ENCODE peak calls at places on chromosomes 13 and 19, in nine cellular contexts. J, G, T, K, W, L, D, Y and P are unnamed samples. For H3K4me1, the result is how much of the 10 kb centered on the place peaks cover.

GRCh38 chr13:53143757-53144320 is 115.2 kb downstream of the OLFM4 start:
- DNase-seq in L (no peak), G (no peak), T (no peak), J (no peak), D (no peak), Y (no peak), W (no peak), K (no peak), P (no peak)

GRCh38 chr13:106296723-106297122 is 238.7 kb downstream of the EFNB2 start:
- DNase-seq in J (no peak), G (peak), W (no peak), T (no peak), K (no peak), D (no peak), Y (no peak), L (no peak), P (no peak)

GRCh38 chr13:20503088-20504083 is 22.3 kb downstream of the CRYL1 start:
- DNase-seq in D (no peak), T (no peak), K (no peak), G (no peak), Y (no peak), L (no peak), J (peak), W (no peak), P (no peak)

GRCh38 chr13:77872995-77873394 is 45.6 kb downstream of the EDNRB start:
- DNase-seq in D (no peak), K (no peak), J (no peak), Y (no peak), W (no peak), L (no peak), G (no peak), T (no peak), P (no peak)

GRCh38 chr19:45271709-45272108 is 20.6 kb downstream of the MARK4 start:
- DNase-seq in Y (no peak), G (no peak), T (no peak), J (no peak), L (no peak), K (no peak), D (no peak), W (no peak), P (no peak)

GRCh38 chr13:60261432-60262351 is 98.0 kb upstream of the DIAPH3 start:
- DNase-seq in G (no peak), W (no peak), D (no peak), L (peak), J (no peak), Y (no peak), T (no peak), K (peak), P (no peak)

GRCh38 chr13:97435794-97436193 is 1.8 kb downstream of the RAP2A start:
- DNase-seq in D (no peak), K (no peak), Y (no peak), L (no peak), W (no peak), J (no peak), T (no peak), G (no peak), P (no peak)

GRCh38 chr13:31242935-31243334 is 43.2 kb downstream of the B3GLCT start:
- DNase-seq in D (no peak), G (no peak), K (no peak), J (no peak), T (no peak), W (no peak), L (no peak), Y (no peak), P (no peak)

GRCh38 chr19:44817725-44818469 is 9.0 kb downstream of the BCAM start:
- DNase-seq in Y (no peak), K (no peak), D (no peak), J (no peak), T (no peak), W (no peak), G (no peak), L (no peak), P (no peak)

GRCh38 chr19:58498316-58499020 is 13.3 kb downstream of the SLC27A5 start:
- DNase-seq in D (no peak), W (no peak), L (no peak), G (no peak), J (no peak), T (peak), K (no peak), Y (peak), P (no peak)

GRCh38 chr13:94683426-94683825 is 28.9 kb downstream of the SOX21 start:
- DNase-seq in K (no peak), W (no peak), Y (no peak), T (no peak), L (no peak), J (no peak), G (no peak), D (no peak), P (no peak)

GRCh38 chr13:29908917-29909755 is 58.7 kb upstream of the UBL3 start:
- DNase-seq in J (no peak), Y (no peak), K (no peak), L (no peak), W (no peak), G (no peak), T (no peak), D (no peak), P (no peak)

GRCh38 chr19:3137139-3137538 is 1.3 kb downstream of the GNA15 start:
- DNase-seq in W (no peak), T (no peak), D (no peak), Y (no peak), K (no peak), L (no peak), G (no peak), J (peak), P (no peak)

GRCh38 chr13:56886398-56886797 is 254.3 kb upstream of the PRR20A start:
- DNase-seq in T (no peak), Y (no peak), K (no peak), J (no peak), D (no peak), G (no peak), L (no peak), W (no peak), P (no peak)

GRCh38 chr13:97387487-97388353 is 46.2 kb upstream of the RAP2A start:
- DNase-seq in K (no peak), T (no peak), G (no peak), W (no peak), D (no peak), J (no peak), L (no peak), Y (no peak), P (no peak)

GRCh38 chr19:41689993-41690800 is 2.1 kb upstream of the CEACAM7 start:
- DNase-seq in L (no peak), T (no peak), G (no peak), Y (no peak), K (no peak), W (no peak), D (no peak), J (no peak), P (no peak)

GRCh38 chr13:99312493-99312883 is 5.3 kb upstream of the GPR183 start:
- DNase-seq in D (no peak), J (peak), W (peak), L (no peak), G (peak), T (peak), Y (peak), K (no peak), P (peak)

GRCh38 chr13:45194081-45194939 is 6.5 kb downstream of the KCTD4 start:
- DNase-seq in L (no peak), D (no peak), K (peak), G (peak), Y (no peak), J (peak), T (peak), W (no peak), P (no peak)

GRCh38 chr13:49539746-49540145 is 44.0 kb downstream of the PHF11 start:
- DNase-seq in J (no peak), Y (no peak), W (no peak), D (no peak), K (no peak), L (no peak), G (no peak), T (no peak), P (no peak)

GRCh38 chr13:58343081-58343480 is 711.5 kb downstream of the PCDH17 start:
- DNase-seq in T (no peak), G (peak), K (no peak), J (no peak), L (no peak), D (no peak), Y (no peak), W (no peak), P (no peak)

GRCh38 chr19:15250635-15250993 is 18.4 kb upstream of the EPHX3 start:
- DNase-seq in D (no peak), G (peak), Y (no peak), J (no peak), K (no peak), L (no peak), T (no peak), W (no peak), P (no peak)

GRCh38 chr19:3801412-3802096 is 15.4 kb upstream of the MATK start:
- DNase-seq in J (peak), K (peak), G (peak), D (no peak), Y (no peak), W (no peak), T (no peak), L (peak), P (no peak)

GRCh38 chr13:114106526-114106925 is 25.9 kb downstream of the RASA3 start:
- DNase-seq in G (no peak), L (no peak), W (no peak), J (no peak), T (peak), K (no peak), D (no peak), Y (no peak), P (no peak)
- H3K4me1 ChIP-seq in G (under half), L (under half), W (under half), J (under half), T (under half), K (under half), D (under half), Y (half or more), P (under half)

GRCh38 chr19:43769256-43769655 is 11.5 kb downstream of the KCNN4 start:
- DNase-seq in Y (peak), D (no peak), T (no peak), J (no peak), W (no peak), L (no peak), G (no peak), K (no peak), P (no peak)
- H3K4me1 ChIP-seq in Y (under half), D (under half), T (under half), J (under half), W (under half), L (under half), G (under half), K (under half), P (under half)

GRCh38 chr19:1495051-1495798 is 4.2 kb downstream of the REEP6 start:
- DNase-seq in K (no peak), T (no peak), W (no peak), L (no peak), G (no peak), Y (no peak), D (no peak), J (no peak), P (no peak)
- H3K4me1 ChIP-seq in K (under half), T (under half), W (under half), L (under half), G (under half), Y (under half), D (under half), J (under half), P (under half)

GRCh38 chr13:47249296-47249695 is 352.4 kb upstream of the HTR2A start:
- DNase-seq in D (no peak), J (no peak), W (no peak), K (no peak), L (no peak), G (no peak), T (no peak), Y (no peak), P (no peak)

GRCh38 chr13:47252627-47253026 is 355.8 kb upstream of the HTR2A start:
- DNase-seq in K (no peak), T (no peak), G (peak), J (no peak), D (no peak), L (no peak), Y (no peak), W (no peak), P (no peak)

GRCh38 chr13:47250141-47250540 is 353.3 kb upstream of the HTR2A start:
- DNase-seq in K (no peak), D (no peak), L (no peak), T (no peak), G (peak), W (no peak), Y (no peak), J (no peak), P (no peak)

GRCh38 chr13:47256618-47257017 is 359.8 kb upstream of the HTR2A start:
- DNase-seq in Y (no peak), K (no peak), J (no peak), W (no peak), D (no peak), T (no peak), G (peak), L (no peak), P (no peak)

GRCh38 chr13:47251771-47252170 is 354.9 kb upstream of the HTR2A start:
- DNase-seq in L (no peak), J (no peak), W (no peak), K (no peak), D (no peak), G (peak), T (no peak), Y (no peak), P (no peak)
- H3K4me1 ChIP-seq in L (under half), J (under half), W (under half), K (under half), D (under half), G (under half), T (under half), Y (under half), P (under half)

DNA sequence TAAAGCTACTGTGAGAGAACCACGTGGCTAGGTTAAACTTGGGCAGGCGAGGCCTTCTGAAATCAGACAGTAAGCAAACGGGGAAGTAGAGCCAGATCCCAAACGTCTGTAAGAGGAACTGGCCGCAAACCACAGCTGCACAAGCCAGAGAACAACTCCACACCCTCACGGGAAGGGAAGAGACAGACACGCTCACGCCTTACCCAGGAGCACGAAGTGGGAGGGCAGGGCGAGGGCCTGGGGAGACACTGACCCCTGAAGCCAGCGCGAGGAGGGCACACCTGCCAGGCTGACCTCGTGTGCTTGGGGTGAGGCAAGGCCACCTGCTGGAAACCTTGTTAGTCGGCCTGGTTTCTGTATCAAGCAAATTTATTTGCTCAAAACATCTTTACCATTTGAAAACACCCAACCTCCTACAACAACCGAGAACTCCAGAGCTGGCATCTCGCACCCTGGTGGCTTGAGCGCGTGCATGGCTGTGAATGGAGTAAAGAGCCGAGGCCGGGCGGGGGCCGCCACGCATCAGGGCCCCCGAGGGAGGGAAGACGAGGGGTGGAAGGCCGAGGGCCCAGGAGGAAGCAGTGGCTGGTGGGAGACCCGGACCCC is 7.3 kb downstream of the POLR2E start:
- DNase-seq in T (no peak), W (no peak), J (no peak), Y (peak), K (no peak), G (no peak), D (no peak), L (no peak), P (no peak)
- H3K4me1 ChIP-seq in T (under half), W (under half), J (under half), Y (under half), K (under half), G (under half), D (under half), L (under half), P (under half)

DNA sequence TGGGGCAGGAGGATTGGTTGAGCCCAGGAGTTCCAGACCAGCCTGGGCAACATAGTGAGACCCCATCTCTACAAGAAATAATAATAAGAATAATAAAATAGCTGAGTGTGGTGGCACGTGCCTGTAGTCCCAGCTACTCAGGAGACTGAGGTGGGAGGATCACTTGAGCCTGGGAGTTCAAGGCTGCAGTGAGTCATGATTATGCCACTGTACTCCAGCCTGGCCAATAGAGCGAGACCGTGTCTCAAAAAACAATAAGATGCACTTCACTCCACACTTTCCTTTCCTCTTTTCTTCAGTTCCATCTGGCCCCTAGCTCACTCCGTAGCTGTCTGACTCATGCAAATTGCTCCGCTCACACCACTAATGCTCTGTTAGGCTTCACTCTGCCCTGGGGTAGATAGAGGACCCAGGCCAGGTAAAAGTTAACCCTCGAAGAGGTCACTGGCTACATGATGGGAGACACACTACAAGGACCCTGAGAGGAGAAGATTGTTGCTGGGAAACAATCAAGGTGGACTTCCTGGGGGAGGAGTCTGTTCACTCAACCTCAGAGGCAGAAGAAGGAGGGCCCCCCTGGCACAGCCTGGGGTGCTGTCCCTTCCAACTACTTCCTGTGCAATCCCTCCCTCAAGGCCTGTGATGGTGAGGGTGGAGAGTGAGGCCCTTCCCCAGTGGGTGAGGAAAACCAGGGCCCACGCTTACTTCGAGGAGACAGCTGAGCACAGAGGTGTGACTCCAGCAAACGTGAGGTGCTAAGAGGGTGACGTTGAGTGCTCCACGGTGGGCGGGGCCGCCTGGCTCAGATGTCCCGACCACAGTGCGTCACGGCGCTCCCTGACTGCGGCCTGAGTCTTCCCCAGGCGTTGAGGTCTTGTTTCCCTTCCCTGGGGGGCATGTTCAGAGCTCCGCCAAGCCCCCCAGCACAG is 8.8 kb upstream of the TNFSF9 start:
- DNase-seq in W (no peak), L (no peak), J (no peak), Y (no peak), T (no peak), G (no peak), D (no peak), K (no peak), P (no peak)
- H3K4me1 ChIP-seq in W (under half), L (under half), J (under half), Y (under half), T (under half), G (under half), D (under half), K (under half), P (under half)

GRCh38 chr19:38861368-38861767 is 11.6 kb upstream of the HNRNPL start:
- DNase-seq in J (no peak), D (no peak), L (no peak), W (no peak), K (no peak), G (no peak), T (no peak), Y (no peak), P (no peak)
- H3K4me1 ChIP-seq in J (under half), D (under half), L (under half), W (under half), K (under half), G (under half), T (under half), Y (under half), P (under half)